ENCODE peak calls at places on chromosomes 7 and 10, in nine cellular contexts. One of them, this sample, is unnamed.

GRCh38 chr10:49174926-49175500 is 13.2 kb downstream of the TMEM273 start:
- DNase-seq in trophoblast cell: no peak
- DNase-seq in left colon: no peak
- DNase-seq in frontal cortex: no peak
- DNase-seq in stimulated activated CD4-positive, alpha-beta T cell treated with anti-CD3 and anti-CD28 coated beads, Interleukin-1b, Interleukin-23, amount 100 ng/mL, for 4 hours: no peak
- DNase-seq in Right ventricle myocardium inferior: no peak
- DNase-seq in heart left ventricle: no peak
- DNase-seq in iris pigment epithelial cell: no peak
- DNase-seq in NCI-H1930: no peak
- DNase-seq in this sample: peak

GRCh38 chr7:27466703-27467102 is 196.0 kb downstream of the HIBADH start:
- DNase-seq in trophoblast cell: no peak
- DNase-seq in left colon: no peak
- DNase-seq in frontal cortex: no peak
- DNase-seq in stimulated activated CD4-positive, alpha-beta T cell treated with anti-CD3 and anti-CD28 coated beads, Interleukin-1b, Interleukin-23, amount 100 ng/mL, for 4 hours: no peak
- DNase-seq in Right ventricle myocardium inferior: no peak
- DNase-seq in heart left ventricle: no peak
- DNase-seq in iris pigment epithelial cell: no peak
- DNase-seq in NCI-H1930: no peak
- DNase-seq in this sample: no peak

GRCh38 chr7:123643495-123644428 is 11.9 kb upstream of the LMOD2 start:
- DNase-seq in trophoblast cell: peak
- DNase-seq in left colon: no peak
- DNase-seq in frontal cortex: peak
- DNase-seq in stimulated activated CD4-positive, alpha-beta T cell treated with anti-CD3 and anti-CD28 coated beads, Interleukin-1b, Interleukin-23, amount 100 ng/mL, for 4 hours: no peak
- DNase-seq in Right ventricle myocardium inferior: no peak
- DNase-seq in heart left ventricle: peak
- DNase-seq in iris pigment epithelial cell: peak
- DNase-seq in NCI-H1930: peak
- DNase-seq in this sample: no peak

GRCh38 chr10:71266918-71267442 is 52.1 kb upstream of the SLC29A3 start:
- DNase-seq in trophoblast cell: no peak
- DNase-seq in left colon: no peak
- DNase-seq in frontal cortex: no peak
- DNase-seq in stimulated activated CD4-positive, alpha-beta T cell treated with anti-CD3 and anti-CD28 coated beads, Interleukin-1b, Interleukin-23, amount 100 ng/mL, for 4 hours: no peak
- DNase-seq in Right ventricle myocardium inferior: no peak
- DNase-seq in heart left ventricle: no peak
- DNase-seq in iris pigment epithelial cell: no peak
- DNase-seq in NCI-H1930: no peak
- DNase-seq in this sample: no peak

GRCh38 chr10:71033396-71033980 is 145.1 kb upstream of the PCBD1 start:
- DNase-seq in trophoblast cell: no peak
- DNase-seq in left colon: no peak
- DNase-seq in frontal cortex: no peak
- DNase-seq in stimulated activated CD4-positive, alpha-beta T cell treated with anti-CD3 and anti-CD28 coated beads, Interleukin-1b, Interleukin-23, amount 100 ng/mL, for 4 hours: no peak
- DNase-seq in Right ventricle myocardium inferior: no peak
- DNase-seq in heart left ventricle: no peak
- DNase-seq in iris pigment epithelial cell: no peak
- DNase-seq in NCI-H1930: no peak
- DNase-seq in this sample: no peak

GRCh38 chr7:147524726-147525245 is 1065.8 kb upstream of the C7orf33 start:
- DNase-seq in trophoblast cell: no peak
- DNase-seq in left colon: no peak
- DNase-seq in frontal cortex: no peak
- DNase-seq in stimulated activated CD4-positive, alpha-beta T cell treated with anti-CD3 and anti-CD28 coated beads, Interleukin-1b, Interleukin-23, amount 100 ng/mL, for 4 hours: no peak
- DNase-seq in Right ventricle myocardium inferior: no peak
- DNase-seq in heart left ventricle: no peak
- DNase-seq in iris pigment epithelial cell: no peak
- DNase-seq in NCI-H1930: no peak
- DNase-seq in this sample: no peak

GRCh38 chr7:149239345-149240143 is at the start of gene ZNF212:
- DNase-seq in trophoblast cell: peak
- DNase-seq in left colon: peak
- DNase-seq in frontal cortex: peak
- DNase-seq in stimulated activated CD4-positive, alpha-beta T cell treated with anti-CD3 and anti-CD28 coated beads, Interleukin-1b, Interleukin-23, amount 100 ng/mL, for 4 hours: peak
- DNase-seq in Right ventricle myocardium inferior: peak
- DNase-seq in heart left ventricle: peak
- DNase-seq in iris pigment epithelial cell: peak
- DNase-seq in NCI-H1930: peak
- DNase-seq in this sample: peak

GRCh38 chr10:12888470-12888869 is 113.0 kb downstream of the CCDC3 start:
- DNase-seq in trophoblast cell: no peak
- DNase-seq in left colon: no peak
- DNase-seq in frontal cortex: no peak
- DNase-seq in stimulated activated CD4-positive, alpha-beta T cell treated with anti-CD3 and anti-CD28 coated beads, Interleukin-1b, Interleukin-23, amount 100 ng/mL, for 4 hours: no peak
- DNase-seq in Right ventricle myocardium inferior: no peak
- DNase-seq in heart left ventricle: no peak
- DNase-seq in iris pigment epithelial cell: no peak
- DNase-seq in NCI-H1930: no peak
- DNase-seq in this sample: no peak

GRCh38 chr10:132418520-132419416 is 21.8 kb downstream of the PWWP2B start:
- DNase-seq in trophoblast cell: peak
- DNase-seq in left colon: peak
- DNase-seq in frontal cortex: no peak
- DNase-seq in stimulated activated CD4-positive, alpha-beta T cell treated with anti-CD3 and anti-CD28 coated beads, Interleukin-1b, Interleukin-23, amount 100 ng/mL, for 4 hours: no peak
- DNase-seq in Right ventricle myocardium inferior: peak
- DNase-seq in heart left ventricle: peak
- DNase-seq in iris pigment epithelial cell: no peak
- DNase-seq in NCI-H1930: no peak
- DNase-seq in this sample: no peak

GRCh38 chr7:103810112-103810744 is 179.2 kb downstream of the RELN start:
- DNase-seq in trophoblast cell: no peak
- DNase-seq in left colon: no peak
- DNase-seq in frontal cortex: no peak
- DNase-seq in stimulated activated CD4-positive, alpha-beta T cell treated with anti-CD3 and anti-CD28 coated beads, Interleukin-1b, Interleukin-23, amount 100 ng/mL, for 4 hours: no peak
- DNase-seq in Right ventricle myocardium inferior: no peak
- DNase-seq in heart left ventricle: no peak
- DNase-seq in iris pigment epithelial cell: no peak
- DNase-seq in NCI-H1930: no peak
- DNase-seq in this sample: no peak

GRCh38 chr7:132577206-132578049 is 1.2 kb upstream of the PLXNA4 start:
- DNase-seq in trophoblast cell: no peak
- DNase-seq in left colon: peak
- DNase-seq in frontal cortex: peak
- DNase-seq in stimulated activated CD4-positive, alpha-beta T cell treated with anti-CD3 and anti-CD28 coated beads, Interleukin-1b, Interleukin-23, amount 100 ng/mL, for 4 hours: no peak
- DNase-seq in Right ventricle myocardium inferior: peak
- DNase-seq in heart left ventricle: peak
- DNase-seq in iris pigment epithelial cell: peak
- DNase-seq in NCI-H1930: no peak
- DNase-seq in this sample: no peak

GRCh38 chr10:80064120-80064886 is 14.2 kb upstream of the TMEM254 start:
- DNase-seq in trophoblast cell: no peak
- DNase-seq in left colon: no peak
- DNase-seq in frontal cortex: no peak
- DNase-seq in stimulated activated CD4-positive, alpha-beta T cell treated with anti-CD3 and anti-CD28 coated beads, Interleukin-1b, Interleukin-23, amount 100 ng/mL, for 4 hours: no peak
- DNase-seq in Right ventricle myocardium inferior: no peak
- DNase-seq in heart left ventricle: no peak
- DNase-seq in iris pigment epithelial cell: no peak
- DNase-seq in NCI-H1930: no peak
- DNase-seq in this sample: no peak

GRCh38 chr7:28697898-28698563 is 260.1 kb downstream of the TRIL start:
- DNase-seq in trophoblast cell: no peak
- DNase-seq in left colon: no peak
- DNase-seq in frontal cortex: no peak
- DNase-seq in stimulated activated CD4-positive, alpha-beta T cell treated with anti-CD3 and anti-CD28 coated beads, Interleukin-1b, Interleukin-23, amount 100 ng/mL, for 4 hours: no peak
- DNase-seq in Right ventricle myocardium inferior: no peak
- DNase-seq in heart left ventricle: no peak
- DNase-seq in iris pigment epithelial cell: no peak
- DNase-seq in NCI-H1930: no peak
- DNase-seq in this sample: no peak

This sample was measured in stimulated activated effector memory CD8-positive, alpha-beta T cell treated with anti-CD3 and anti-CD28 coated beads, Interleukin-12 subunit alpha, Interleukin-12 subunit beta, amount 100 ng/mL, for 72 hours.